ENCODE peak calls at places on chromosomes 5 and 9, in five cellular contexts. C is NCI-H2107, F is transverse colon, O is Calu3, H is neural crest cell. G is an unnamed sample.

GRCh38 chr5:178430187-178431062 is 159.8 kb downstream of the COL23A1 start:
- DNase-seq in C (no peak), F (no peak), O (no peak), H (no peak), G (no peak)

GRCh38 chr9:101486693-101487442 is 46.8 kb upstream of the RNF20 start:
- DNase-seq in C (peak), F (peak), O (peak), H (peak), G (peak)

GRCh38 chr9:96241391-96241809 is 60.6 kb downstream of the HSD17B3 start:
- DNase-seq in C (no peak), F (no peak), O (peak), H (no peak), G (no peak)

GRCh38 chr5:42595597-42595996 is 161.0 kb upstream of the CCDC152 start:
- DNase-seq in C (no peak), F (no peak), O (no peak), H (no peak), G (no peak)

GRCh38 chr5:95771109-95771708 is 40.1 kb downstream of the RHOBTB3 start:
- DNase-seq in C (no peak), F (no peak), O (no peak), H (no peak), G (no peak)

GRCh38 chr9:110089681-110090370 is 118.1 kb downstream of the C9orf152 start:
- DNase-seq in C (peak), F (peak), O (peak), H (no peak), G (no peak)

GRCh38 chr9:35870351-35870923 is at the start of gene OR13J1:
- DNase-seq in C (no peak), F (no peak), O (no peak), H (no peak), G (no peak)

GRCh38 chr5:81750308-81751008 is 439 bp downstream of the SSBP2 start:
- DNase-seq in C (no peak), F (peak), O (peak), H (no peak), G (peak)

GRCh38 chr9:84512493-84512892 is 157.0 kb upstream of the NTRK2 start:
- DNase-seq in C (no peak), F (no peak), O (no peak), H (no peak), G (no peak)

GRCh38 chr9:91451431-91452270 is 28.0 kb upstream of the NFIL3 start:
- DNase-seq in C (no peak), F (no peak), O (no peak), H (no peak), G (no peak)

GRCh38 chr5:170302729-170303501 is 5.3 kb upstream of the LCP2 start:
- DNase-seq in C (no peak), F (no peak), O (no peak), H (no peak), G (no peak)

GRCh38 chr5:122182491-122182921 is 53.2 kb downstream of the ZNF474 start:
- DNase-seq in C (no peak), F (peak), O (peak), H (no peak), G (no peak)

GRCh38 chr5:171192111-171192510 is 116.9 kb upstream of the TLX3 start:
- DNase-seq in C (no peak), F (no peak), O (no peak), H (no peak), G (no peak)

GRCh38 chr9:77945798-77946197 is 85.8 kb downstream of the GNAQ start:
- DNase-seq in C (no peak), F (no peak), O (no peak), H (no peak), G (no peak)

GRCh38 chr5:62214701-62215100 is 91.3 kb upstream of the KIF2A start:
- DNase-seq in C (no peak), F (no peak), O (no peak), H (no peak), G (no peak)

GRCh38 chr5:62937661-62938558 is 359.3 kb downstream of the LRRC70 start:
- DNase-seq in C (no peak), F (no peak), O (no peak), H (no peak), G (no peak)

GRCh38 chr5:116135344-116135743 is 50.5 kb downstream of the COMMD10 start:
- DNase-seq in C (no peak), F (no peak), O (no peak), H (no peak), G (no peak)

GRCh38 chr5:1734271-1734907 is 65.2 kb downstream of the MRPL36 start:
- DNase-seq in C (no peak), F (no peak), O (no peak), H (no peak), G (peak)

GRCh38 chr5:144060598-144060997 is 109.9 kb downstream of the YIPF5 start:
- DNase-seq in C (no peak), F (no peak), O (no peak), H (no peak), G (no peak)

GRCh38 chr5:175750476-175751080 is 92.7 kb downstream of the HRH2 start:
- DNase-seq in C (no peak), F (no peak), O (no peak), H (no peak), G (no peak)

GRCh38 chr5:176642675-176643490 is 4.4 kb upstream of the TSPAN17 start:
- DNase-seq in C (no peak), F (no peak), O (no peak), H (no peak), G (no peak)

GRCh38 chr5:146003852-146004251 is 67.5 kb downstream of the SH3RF2 start:
- DNase-seq in C (no peak), F (no peak), O (no peak), H (no peak), G (no peak)

GRCh38 chr5:98110791-98111190 is 662.7 kb upstream of the RGMB start:
- DNase-seq in C (no peak), F (no peak), O (no peak), H (no peak), G (no peak)

GRCh38 chr9:36328798-36329411 is 70.7 kb upstream of the GNE start:
- DNase-seq in C (peak), F (peak), O (no peak), H (peak), G (peak)

GRCh38 chr9:92438900-92439526 is 14.7 kb upstream of the OMD start:
- DNase-seq in C (no peak), F (no peak), O (no peak), H (no peak), G (no peak)

GRCh38 chr5:3784854-3785253 is 189.2 kb downstream of the IRX1 start:
- DNase-seq in C (no peak), F (no peak), O (no peak), H (no peak), G (no peak)

GRCh38 chr5:159104759-159105317 is 5.1 kb upstream of the EBF1 start:
- DNase-seq in C (no peak), F (no peak), O (no peak), H (no peak), G (peak)

GRCh38 chr9:99076483-99077171 is 28.3 kb upstream of the TGFBR1 start:
- DNase-seq in C (no peak), F (peak), O (no peak), H (no peak), G (no peak)

G was measured in endothelial cell.